ENCODE peak calls at places on chromosomes 12 and 14, in seven cellular contexts. C is HepG2, M is sigmoid colon, F is small intestine, Y is lower lobe of right lung, A is A549, Z is spleen. X is an unnamed sample.

GRCh38 chr12:125573293-125573692 is 508.1 kb downstream of the AACS start:
- DNase-seq in C (no peak), M (no peak), F (no peak), Y (no peak), A (no peak), Z (no peak), X (no peak)

GRCh38 chr14:87233266-87233665 is 759.7 kb downstream of the GALC start:
- DNase-seq in C (no peak), M (no peak), F (no peak), Y (no peak), A (no peak), Z (no peak), X (no peak)

GRCh38 chr14:20501346-20501745 is 4.0 kb upstream of the RNASE10 start:
- DNase-seq in C (no peak), M (no peak), F (peak; percentile 28), Y (no peak), A (peak; percentile 10), Z (no peak), X (no peak)

GRCh38 chr14:44446965-44447364 is 60.1 kb downstream of the FSCB start:
- DNase-seq in C (no peak), M (no peak), F (no peak), Y (no peak), A (no peak), Z (no peak), X (no peak)

GRCh38 chr14:51776102-51776894 is 84.1 kb upstream of the GNG2 start:
- DNase-seq in C (peak; percentile 52), M (peak; percentile 75), F (no peak), Y (no peak), A (peak; percentile 78), Z (no peak), X (no peak)

GRCh38 chr14:53011053-53011462 is 60.2 kb upstream of the FERMT2 start:
- DNase-seq in C (peak; percentile 53), M (peak; percentile 93), F (peak; percentile 3), Y (peak; percentile 48), A (peak; percentile 66), Z (no peak), X (no peak)

GRCh38 chr12:124073636-124074035 is 100.6 kb downstream of the ZNF664 start:
- DNase-seq in C (no peak), M (no peak), F (no peak), Y (no peak), A (no peak), Z (no peak), X (no peak)

GRCh38 chr14:52314521-52315354 is 626 bp downstream of the PTGER2 start:
- DNase-seq in C (no peak), M (no peak), F (no peak), Y (peak; percentile 69), A (no peak), Z (peak; percentile 90), X (peak; percentile 74)

GRCh38 chr14:95609398-95609990 is 74.6 kb downstream of the GLRX5 start:
- DNase-seq in C (peak; percentile 39), M (no peak), F (peak; percentile 38), Y (no peak), A (peak; percentile 53), Z (no peak), X (no peak)

GRCh38 chr12:63849641-63850040 is 5.1 kb downstream of the SRGAP1 start:
- DNase-seq in C (no peak), M (no peak), F (no peak), Y (no peak), A (no peak), Z (no peak), X (no peak)

GRCh38 chr12:30622509-30622908 is 73.2 kb downstream of the IPO8 start:
- DNase-seq in C (no peak), M (no peak), F (peak; percentile 4), Y (no peak), A (peak; percentile 13), Z (no peak), X (no peak)

DNA sequence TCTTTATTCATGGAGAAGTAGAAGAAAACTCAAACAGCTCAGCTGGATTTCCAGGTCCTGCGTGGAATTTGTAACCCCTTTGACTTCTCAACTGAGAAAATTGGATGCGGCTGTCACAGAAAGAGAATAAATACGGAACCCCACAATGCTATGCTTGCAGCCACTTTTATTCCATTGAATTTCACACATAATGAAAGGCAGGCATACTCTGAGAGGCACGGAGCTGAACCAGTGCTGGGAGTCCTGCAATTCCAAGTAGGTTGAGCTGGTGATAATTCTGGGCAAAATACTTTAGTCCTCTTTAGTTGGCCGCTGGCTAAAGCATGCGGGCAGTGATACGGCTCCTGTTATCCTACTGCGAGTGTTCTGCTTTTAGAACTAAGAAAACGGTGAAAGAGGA is 16.8 kb upstream of the WNT5B start:
- DNase-seq in C (no peak), M (no peak), F (no peak), Y (no peak), A (no peak), Z (no peak), X (no peak)
- H3K27ac ChIP-seq in C (no peak overlapping the region), M (no peak overlapping the region), F (no peak overlapping the region), Y (no peak overlapping the region), A (no peak overlapping the region), Z (no peak overlapping the region), X (no peak overlapping the region)

GRCh38 chr12:54401127-54401526 is 16.6 kb upstream of the ZNF385A start:
- DNase-seq in C (no peak), M (no peak), F (no peak), Y (no peak), A (no peak), Z (no peak), X (no peak)

GRCh38 chr12:54405573-54405972 is 13.5 kb downstream of the ITGA5 start:
- DNase-seq in C (no peak), M (no peak), F (no peak), Y (no peak), A (no peak), Z (peak; percentile 52), X (no peak)

GRCh38 chr12:54405106-54405505 is 14.0 kb downstream of the ITGA5 start:
- DNase-seq in C (no peak), M (no peak), F (no peak), Y (no peak), A (no peak), Z (no peak), X (no peak)

GRCh38 chr12:54407183-54407905 is 11.7 kb downstream of the ITGA5 start:
- DNase-seq in C (no peak), M (no peak), F (no peak), Y (no peak), A (no peak), Z (peak; percentile 60), X (no peak)

GRCh38 chr12:54404061-54405004 is 14.7 kb downstream of the ITGA5 start:
- DNase-seq in C (peak; percentile 40), M (peak; percentile 77), F (peak; percentile 25), Y (no peak), A (peak; percentile 66), Z (no peak), X (no peak)
- H3K27ac ChIP-seq in C (no peak overlapping the region), M (peak overlapping the region; percentile 52), F (no peak overlapping the region), Y (peak overlapping the region; percentile 10), A (no peak overlapping the region), Z (no peak overlapping the region), X (peak overlapping the region; percentile 6)

DNA sequence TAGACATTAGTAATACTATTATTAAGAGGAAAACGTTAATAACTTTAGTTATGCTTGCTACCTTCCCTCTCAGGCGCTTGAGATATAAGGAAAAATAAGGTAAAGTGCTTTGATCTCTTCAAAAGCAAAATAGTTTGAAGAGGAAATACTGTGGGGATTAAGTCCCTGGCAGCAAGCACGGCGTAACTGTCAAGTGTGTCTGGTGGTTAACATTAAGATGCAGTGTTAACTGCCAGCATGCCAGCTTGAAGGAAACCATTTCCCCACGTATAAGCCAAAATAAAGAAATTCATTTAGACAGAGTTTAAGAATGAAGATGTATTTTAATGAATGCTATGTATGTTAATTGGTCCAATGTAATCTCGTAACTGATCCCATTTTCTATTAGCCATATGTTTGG is 31.8 kb downstream of the PELI2 start:
- DNase-seq in C (no peak), M (no peak), F (no peak), Y (no peak), A (no peak), Z (no peak), X (no peak)
- H3K27ac ChIP-seq in C (no peak overlapping the region), M (no peak overlapping the region), F (no peak overlapping the region), Y (no peak overlapping the region), A (no peak overlapping the region), Z (no peak overlapping the region), X (no peak overlapping the region)

DNA sequence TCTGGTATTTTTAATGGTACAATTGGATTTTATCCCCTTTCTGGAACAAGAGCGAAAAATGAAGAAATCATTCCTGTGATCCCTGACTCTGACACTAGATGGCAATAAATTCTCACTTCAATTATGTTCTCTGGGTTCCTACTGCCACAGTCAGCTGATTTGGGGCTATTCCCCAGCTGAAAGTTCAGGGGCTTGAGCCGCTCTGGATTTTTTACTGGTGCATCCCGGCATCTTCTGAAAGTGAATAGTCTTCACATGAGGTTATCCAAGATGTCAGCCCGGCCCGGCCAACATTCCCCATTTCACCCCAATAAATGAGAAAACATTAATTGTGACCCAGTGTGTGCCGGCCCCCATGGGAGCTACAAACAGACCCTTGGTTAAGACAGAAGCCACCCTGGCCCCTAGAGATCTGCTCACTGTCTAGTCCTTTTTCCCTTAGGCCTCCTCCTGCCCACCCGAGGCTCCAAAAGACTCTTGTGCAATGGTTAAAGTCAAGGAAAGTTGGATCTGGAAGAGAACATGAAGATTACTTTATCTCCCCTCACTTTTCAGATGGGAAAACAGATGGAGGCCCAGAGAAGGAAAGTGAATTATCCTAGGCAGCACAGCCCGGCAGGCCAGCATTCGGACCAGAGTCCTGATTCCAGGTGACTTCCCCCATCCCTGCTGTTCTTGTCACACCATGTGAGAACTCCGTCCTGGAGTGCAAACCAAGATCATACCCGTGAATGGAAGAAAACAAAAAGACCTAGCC is 20.8 kb downstream of the CKAP4 start:
- DNase-seq in C (peak; percentile 55), M (no peak), F (peak; percentile 54), Y (no peak), A (peak; percentile 69), Z (peak; percentile 76), X (no peak)
- H3K27ac ChIP-seq in C (no peak overlapping the region), M (no peak overlapping the region), F (no peak overlapping the region), Y (peak overlapping the region; percentile 71), A (peak overlapping the region; percentile 32), Z (peak overlapping the region; percentile 71), X (peak overlapping the region; percentile 53)

GRCh38 chr12:191541-191940 is 22.4 kb downstream of the SLC6A12 start:
- DNase-seq in C (no peak), M (no peak), F (no peak), Y (no peak), A (no peak), Z (peak; percentile 16), X (no peak)

GRCh38 chr12:190881-191280 is 23.1 kb downstream of the SLC6A12 start:
- DNase-seq in C (no peak), M (no peak), F (no peak), Y (peak; percentile 30), A (no peak), Z (peak; percentile 66), X (no peak)

GRCh38 chr12:186006-186625 is 27.8 kb downstream of the SLC6A12 start:
- DNase-seq in C (no peak), M (no peak), F (no peak), Y (no peak), A (no peak), Z (no peak), X (no peak)

GRCh38 chr12:188910-189621 is 24.9 kb downstream of the SLC6A12 start:
- DNase-seq in C (no peak), M (no peak), F (peak; percentile 48), Y (peak; percentile 64), A (peak; percentile 58), Z (peak; percentile 78), X (peak; percentile 80)

GRCh38 chr12:189622-189962 is 24.4 kb downstream of the SLC6A12 start:
- DNase-seq in C (no peak), M (no peak), F (no peak), Y (peak; percentile 30), A (no peak), Z (peak; percentile 56), X (no peak)
- H3K27ac ChIP-seq in C (no peak overlapping the region), M (no peak overlapping the region), F (no peak overlapping the region), Y (no peak overlapping the region), A (peak overlapping the region; percentile 85), Z (no peak overlapping the region), X (no peak overlapping the region)

X was measured in upper lobe of right lung.